ENCODE peak calls at places on chromosome 13, in ten cellular contexts. P is breast epithelium, Z is astrocyte of the spinal cord, K is IMR-90, W is coronary artery, T is foreskin fibroblast, B is cardiac fibroblast, G is heart left ventricle, O is astrocyte of the cerebellum, Y is A549. A is an unnamed sample.

GRCh38 chr13:77516342-77516789 is 19.1 kb upstream of the SCEL start:
- DNase-seq in P (no peak), Z (peak; percentile 77), K (peak; percentile 44), W (no peak), T (peak; percentile 73), B (peak; percentile 76), G (no peak), O (no peak), Y (no peak), A (no peak)

GRCh38 chr13:50126378-50127016 is 111.3 kb downstream of the KCNRG start:
- DNase-seq in P (no peak), Z (peak; percentile 52), K (peak; percentile 58), W (no peak), T (peak; percentile 9), B (peak; percentile 45), G (peak; percentile 34), O (no peak), Y (peak; percentile 26), A (no peak)

GRCh38 chr13:26855071-26855470 is 94.5 kb upstream of the GPR12 start:
- DNase-seq in P (no peak), Z (no peak), K (no peak), W (no peak), T (no peak), B (no peak), G (no peak), O (no peak), Y (no peak), A (no peak)

GRCh38 chr13:61286148-61286745 is 129.4 kb downstream of the PCDH20 start:
- DNase-seq in P (no peak), Z (no peak), K (no peak), W (no peak), T (no peak), B (no peak), G (no peak), O (no peak), Y (no peak), A (no peak)

GRCh38 chr13:106100261-106100919 is 435.1 kb downstream of the EFNB2 start:
- DNase-seq in P (no peak), Z (no peak), K (no peak), W (no peak), T (no peak), B (no peak), G (peak; percentile 37), O (no peak), Y (peak; percentile 48), A (no peak)

GRCh38 chr13:109160887-109161669 is 531.7 kb downstream of the MYO16 start:
- DNase-seq in P (no peak), Z (no peak), K (no peak), W (no peak), T (no peak), B (peak; percentile 10), G (no peak), O (no peak), Y (no peak), A (no peak)

GRCh38 chr13:26965058-26965380 is 204.4 kb upstream of the GPR12 start:
- DNase-seq in P (no peak), Z (no peak), K (no peak), W (no peak), T (no peak), B (no peak), G (no peak), O (no peak), Y (no peak), A (no peak)

GRCh38 chr13:19862511-19863313 is 737 bp downstream of the ZMYM5 start:
- DNase-seq in P (no peak), Z (peak; percentile 24), K (peak; percentile 7), W (peak; percentile 74), T (peak; percentile 46), B (peak; percentile 37), G (peak; percentile 39), O (no peak), Y (no peak), A (no peak)

GRCh38 chr13:41621716-41622508 is 164.6 kb downstream of the RGCC start:
- DNase-seq in P (no peak), Z (no peak), K (peak; percentile 58), W (no peak), T (peak; percentile 59), B (peak; percentile 48), G (no peak), O (no peak), Y (no peak), A (peak; percentile 58)

GRCh38 chr13:60090579-60090978 is 73.1 kb downstream of the DIAPH3 start:
- DNase-seq in P (no peak), Z (peak; percentile 16), K (peak; percentile 46), W (no peak), T (peak; percentile 45), B (peak; percentile 57), G (no peak), O (no peak), Y (no peak), A (no peak)

GRCh38 chr13:110345701-110346100 is 38.6 kb downstream of the COL4A2 start:
- DNase-seq in P (no peak), Z (no peak), K (no peak), W (peak; percentile 49), T (no peak), B (no peak), G (no peak), O (no peak), Y (no peak), A (no peak)

GRCh38 chr13:110653271-110653670 is 37.9 kb downstream of the NAXD start:
- DNase-seq in P (no peak), Z (no peak), K (no peak), W (no peak), T (no peak), B (no peak), G (no peak), O (no peak), Y (no peak), A (no peak)

GRCh38 chr13:110276553-110276950 is 30.4 kb downstream of the COL4A1 start:
- DNase-seq in P (no peak), Z (no peak), K (no peak), W (no peak), T (no peak), B (no peak), G (no peak), O (no peak), Y (no peak), A (no peak)

GRCh38 chr13:73657821-73658540 is 476.2 kb downstream of the KLF12 start:
- DNase-seq in P (no peak), Z (peak; percentile 27), K (no peak), W (no peak), T (peak; percentile 25), B (peak; percentile 94), G (peak; percentile 81), O (peak; percentile 51), Y (no peak), A (peak; percentile 50)

GRCh38 chr13:24280722-24281121 is 28.7 kb upstream of the C1QTNF9 start:
- DNase-seq in P (no peak), Z (no peak), K (peak; percentile 20), W (peak; percentile 38), T (no peak), B (no peak), G (no peak), O (no peak), Y (no peak), A (no peak)

GRCh38 chr13:98315466-98315865 is 138.4 kb upstream of the RNF113B start:
- DNase-seq in P (no peak), Z (peak; percentile 48), K (peak; percentile 71), W (no peak), T (peak; percentile 66), B (peak; percentile 63), G (no peak), O (no peak), Y (no peak), A (peak; percentile 17)

GRCh38 chr13:39567569-39567968 is 35.4 kb downstream of the LHFPL6 start:
- DNase-seq in P (no peak), Z (no peak), K (no peak), W (no peak), T (peak; percentile 20), B (no peak), G (no peak), O (no peak), Y (no peak), A (no peak)
- H3K4me3 ChIP-seq in P (no peak overlapping the region), Z (no peak overlapping the region), K (no peak overlapping the region), W (no peak overlapping the region), T (no peak overlapping the region), B (no peak overlapping the region), G (no peak overlapping the region), O (no peak overlapping the region), Y (no peak overlapping the region), A (no peak overlapping the region)

DNA sequence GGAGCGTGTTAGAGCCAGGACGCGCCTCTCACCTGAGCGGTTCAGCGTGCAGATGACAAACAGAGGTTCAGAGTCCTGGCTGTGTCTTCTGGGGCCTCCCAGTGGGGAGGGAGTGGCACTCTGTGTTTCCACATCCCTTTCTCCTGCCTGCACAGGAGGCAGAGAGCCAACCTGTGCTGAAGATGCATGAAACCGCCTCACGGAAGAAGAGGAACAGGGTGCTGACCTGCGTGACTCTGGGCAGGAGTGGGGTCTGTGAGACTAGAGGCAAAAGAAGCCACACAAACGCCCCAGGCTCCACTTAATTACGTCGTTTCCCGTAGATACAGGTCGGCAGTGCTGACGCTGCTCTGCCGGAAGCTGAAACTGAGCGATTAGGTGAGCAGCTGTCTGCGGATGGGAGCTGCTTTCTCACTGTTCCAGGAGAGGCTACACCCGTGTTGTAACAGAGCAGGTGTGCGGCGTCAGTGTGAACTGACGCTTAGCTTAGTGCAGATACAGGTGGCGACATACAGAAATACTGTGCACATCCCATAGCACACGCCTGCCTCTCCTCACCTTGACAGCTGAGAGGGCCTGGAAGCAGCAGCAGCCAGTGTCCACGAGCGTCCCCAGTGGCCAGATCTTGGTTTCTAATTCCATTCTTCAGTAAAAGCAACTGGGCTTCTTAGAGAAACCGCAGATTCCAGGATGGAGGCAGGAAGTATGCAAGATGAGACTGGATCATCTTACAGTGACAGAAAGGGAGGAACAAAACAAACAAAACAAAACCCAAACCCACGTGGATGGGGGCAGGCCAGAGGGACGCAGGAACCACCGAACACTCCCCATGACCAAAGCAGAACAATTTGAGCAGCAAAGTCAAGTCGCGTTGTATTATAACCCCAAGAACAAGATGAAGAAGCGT is 37.7 kb upstream of the MCF2L start:
- DNase-seq in P (peak; percentile 69), Z (peak; percentile 14), K (peak; percentile 76), W (no peak), T (peak; percentile 63), B (peak; percentile 80), G (no peak), O (no peak), Y (peak; percentile 50), A (peak; percentile 49)
- TF ChIP-seq CTCF in P (peak; percentile 70), Z (peak; percentile 60), K (peak; percentile 67), W (peak; percentile 29), T (peak; percentile 84), B (peak; percentile 85), G (peak; percentile 54), O (peak; percentile 59), Y (peak; percentile 33), A (peak; percentile 70)

GRCh38 chr13:29428310-29428991 is 167.0 kb downstream of the SLC7A1 start:
- DNase-seq in P (no peak), Z (no peak), K (no peak), W (no peak), T (peak; percentile 51), B (peak; percentile 14), G (peak; percentile 74), O (no peak), Y (no peak), A (no peak)
- H3K4me3 ChIP-seq in P (peak overlapping the region; percentile 37), Z (peak overlapping the region; percentile 29), K (peak overlapping the region; percentile 12), W (peak overlapping the region; percentile 67), T (peak overlapping the region; percentile 41), B (no peak overlapping the region), G (peak overlapping the region; percentile 37), O (peak overlapping the region; percentile 38), Y (peak overlapping the region; percentile 26), A (peak overlapping the region; percentile 41)

DNA sequence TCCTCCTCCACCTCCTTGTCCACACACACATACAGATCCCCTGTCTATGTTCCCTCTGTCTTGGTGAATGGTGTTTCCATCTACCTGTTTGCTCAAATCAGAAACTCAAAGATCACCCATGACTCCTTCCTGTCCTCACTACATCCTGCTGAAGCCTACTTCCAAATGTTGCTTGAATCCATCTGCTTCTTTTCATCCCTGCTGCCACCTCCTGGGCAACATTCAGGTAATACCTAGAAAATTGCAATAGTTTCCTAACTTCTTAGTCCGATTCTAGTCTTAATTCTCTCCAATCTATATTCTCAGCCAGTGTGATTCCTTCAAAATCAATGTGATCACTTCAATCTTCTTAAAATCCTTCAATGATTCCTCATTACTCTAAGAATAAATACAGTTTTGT is 155.5 kb upstream of the STARD13 start:
- DNase-seq in P (no peak), Z (peak; percentile 31), K (peak; percentile 47), W (no peak), T (peak; percentile 47), B (peak; percentile 59), G (no peak), O (peak; percentile 27), Y (peak; percentile 3), A (no peak)
- TF ChIP-seq CTCF in P (no peak), Z (peak; percentile 39), K (peak; percentile 22), W (no peak), T (no peak), B (peak; percentile 22), G (peak; percentile 7), O (peak; percentile 32), Y (peak; percentile 18), A (peak; percentile 9)

A was measured in HFF-Myc.